ENCODE peak calls at places on chromosomes 7 and 10, in four cellular contexts. R is activated T-cell treated with anti-CD3 and anti-CD28 coated beads, Interleukin-2, amount 50 U/mL, for 4 hours; E is NCI-H1417; V is A172. G is an unnamed sample.

GRCh38 chr7:114784756-114785155 is 137.1 kb upstream of the MDFIC start:
- DNase-seq in R (no peak), E (no peak), V (no peak), G (no peak)

GRCh38 chr7:79471283-79471682 is 17.8 kb upstream of the MAGI2 start:
- DNase-seq in R (no peak), E (no peak), V (no peak), G (no peak)

GRCh38 chr10:112475565-112476233 is 28.7 kb downstream of the VTI1A start:
- DNase-seq in R (no peak), E (no peak), V (no peak), G (no peak)

GRCh38 chr7:116324582-116324981 is 114.2 kb downstream of the TES start:
- DNase-seq in R (no peak), E (no peak), V (no peak), G (no peak)

GRCh38 chr7:130281227-130281626 is 11.7 kb upstream of the CPA4 start:
- DNase-seq in R (no peak), E (no peak), V (no peak), G (no peak)

GRCh38 chr7:151113344-151114150 is 27.3 kb downstream of the AGAP3 start:
- DNase-seq in R (no peak), E (no peak), V (peak; percentile 92), G (no peak)

GRCh38 chr10:74227697-74228424 is 76.8 kb downstream of the ADK start:
- DNase-seq in R (no peak), E (no peak), V (peak; percentile 68), G (peak; percentile 18)

GRCh38 chr7:24050991-24051529 is 232.9 kb upstream of the NPY start:
- DNase-seq in R (no peak), E (no peak), V (no peak), G (no peak)

GRCh38 chr7:159136846-159137245 is 7.8 kb downstream of the VIPR2 start:
- DNase-seq in R (no peak), E (no peak), V (no peak), G (no peak)

GRCh38 chr7:121753965-121754364 is 119.0 kb upstream of the PTPRZ1 start:
- DNase-seq in R (no peak), E (peak; percentile 76), V (no peak), G (no peak)

GRCh38 chr7:55132890-55133551 is 114.2 kb downstream of the EGFR start:
- DNase-seq in R (no peak), E (no peak), V (peak; percentile 100), G (peak; percentile 70)

GRCh38 chr7:99928994-99929729 is at the start of gene GJC3:
- DNase-seq in R (no peak), E (peak; percentile 66), V (no peak), G (no peak)

GRCh38 chr7:46301677-46302076 is 380.6 kb upstream of the IGFBP3 start:
- DNase-seq in R (no peak), E (no peak), V (no peak), G (no peak)

GRCh38 chr10:105188737-105189463 is 547.8 kb downstream of the SORCS3 start:
- DNase-seq in R (no peak), E (peak; percentile 0), V (peak; percentile 66), G (no peak)

GRCh38 chr10:29305031-29305335 is 16.1 kb downstream of the LYZL1 start:
- DNase-seq in R (no peak), E (no peak), V (no peak), G (no peak)

GRCh38 chr7:37920619-37921339 is at the start of gene EPDR1:
- DNase-seq in R (no peak), E (peak; percentile 42), V (peak; percentile 78), G (no peak)

GRCh38 chr10:122461367-122461728 is at the start of gene HTRA1:
- DNase-seq in R (no peak), E (peak; percentile 48), V (no peak), G (no peak)

GRCh38 chr10:60517805-60518204 is 128.1 kb upstream of the ANK3 start:
- DNase-seq in R (no peak), E (no peak), V (no peak), G (no peak)

GRCh38 chr10:103765981-103766380 is 89.4 kb downstream of the SH3PXD2A start:
- DNase-seq in R (peak; percentile 73), E (no peak), V (peak; percentile 62), G (no peak)

GRCh38 chr10:95864906-95865813 is 42.6 kb upstream of the CC2D2B start:
- DNase-seq in R (peak; percentile 8), E (no peak), V (peak; percentile 62), G (no peak)